ENCODE peak calls at places on chromosomes 2 and 18, in nine cellular contexts. One of them, this sample, is unnamed.

GRCh38 chr2:168751104-168751768 is 51.2 kb upstream of the NOSTRIN start:
- DNase-seq in substantia nigra: no peak
- DNase-seq in activated T-cell treated with anti-CD3 and anti-CD28 coated beads, Interleukin-2, amount 50 U/mL, for 24 hours: no peak
- DNase-seq in activated naive CD8-positive, alpha-beta T cell treated with anti-CD3 and anti-CD28 coated beads for 36 hours: peak; percentile 18
- DNase-seq in NB4: no peak
- DNase-seq in EL: no peak
- DNase-seq in fibroblast of the conjunctiva: no peak
- DNase-seq in esophagus muscularis mucosa: no peak
- DNase-seq in glutamatergic neuron: no peak
- DNase-seq in this sample: no peak

GRCh38 chr2:83142934-83143333 is 1316.1 kb downstream of the SUCLG1 start:
- DNase-seq in esophagus muscularis mucosa: no peak
- DNase-seq in activated T-cell treated with anti-CD3 and anti-CD28 coated beads, Interleukin-2, amount 50 U/mL, for 24 hours: no peak
- DNase-seq in glutamatergic neuron: no peak
- DNase-seq in activated naive CD8-positive, alpha-beta T cell treated with anti-CD3 and anti-CD28 coated beads for 36 hours: no peak
- DNase-seq in fibroblast of the conjunctiva: no peak
- DNase-seq in NB4: no peak
- DNase-seq in substantia nigra: no peak
- DNase-seq in EL: no peak
- DNase-seq in this sample: no peak

GRCh38 chr2:160836755-160837154 is 323.5 kb upstream of the TANK start:
- DNase-seq in NB4: no peak
- DNase-seq in EL: peak; percentile 95
- DNase-seq in substantia nigra: no peak
- DNase-seq in activated naive CD8-positive, alpha-beta T cell treated with anti-CD3 and anti-CD28 coated beads for 36 hours: no peak
- DNase-seq in esophagus muscularis mucosa: no peak
- DNase-seq in glutamatergic neuron: no peak
- DNase-seq in fibroblast of the conjunctiva: peak; percentile 76
- DNase-seq in activated T-cell treated with anti-CD3 and anti-CD28 coated beads, Interleukin-2, amount 50 U/mL, for 24 hours: no peak
- DNase-seq in this sample: no peak

GRCh38 chr2:142582317-142582716 is 295.1 kb upstream of the KYNU start:
- DNase-seq in activated naive CD8-positive, alpha-beta T cell treated with anti-CD3 and anti-CD28 coated beads for 36 hours: no peak
- DNase-seq in activated T-cell treated with anti-CD3 and anti-CD28 coated beads, Interleukin-2, amount 50 U/mL, for 24 hours: no peak
- DNase-seq in esophagus muscularis mucosa: no peak
- DNase-seq in EL: no peak
- DNase-seq in NB4: peak; percentile 10
- DNase-seq in substantia nigra: no peak
- DNase-seq in glutamatergic neuron: no peak
- DNase-seq in fibroblast of the conjunctiva: no peak
- DNase-seq in this sample: no peak

GRCh38 chr2:233353769-233354499 is at the start of gene DGKD:
- DNase-seq in fibroblast of the conjunctiva: no peak
- DNase-seq in activated T-cell treated with anti-CD3 and anti-CD28 coated beads, Interleukin-2, amount 50 U/mL, for 24 hours: peak; percentile 86
- DNase-seq in activated naive CD8-positive, alpha-beta T cell treated with anti-CD3 and anti-CD28 coated beads for 36 hours: peak; percentile 79
- DNase-seq in glutamatergic neuron: peak; percentile 74
- DNase-seq in substantia nigra: peak; percentile 54
- DNase-seq in esophagus muscularis mucosa: no peak
- DNase-seq in NB4: peak; percentile 69
- DNase-seq in EL: peak; percentile 40
- DNase-seq in this sample: peak; percentile 83

GRCh38 chr2:44804406-44805235 is 136.9 kb upstream of the SIX3 start:
- DNase-seq in activated naive CD8-positive, alpha-beta T cell treated with anti-CD3 and anti-CD28 coated beads for 36 hours: no peak
- DNase-seq in substantia nigra: no peak
- DNase-seq in NB4: peak; percentile 12
- DNase-seq in activated T-cell treated with anti-CD3 and anti-CD28 coated beads, Interleukin-2, amount 50 U/mL, for 24 hours: no peak
- DNase-seq in glutamatergic neuron: no peak
- DNase-seq in esophagus muscularis mucosa: no peak
- DNase-seq in EL: no peak
- DNase-seq in fibroblast of the conjunctiva: no peak
- DNase-seq in this sample: no peak

GRCh38 chr2:128446866-128447537 is 128.3 kb upstream of the HS6ST1 start:
- DNase-seq in activated naive CD8-positive, alpha-beta T cell treated with anti-CD3 and anti-CD28 coated beads for 36 hours: no peak
- DNase-seq in glutamatergic neuron: peak; percentile 65
- DNase-seq in activated T-cell treated with anti-CD3 and anti-CD28 coated beads, Interleukin-2, amount 50 U/mL, for 24 hours: no peak
- DNase-seq in substantia nigra: no peak
- DNase-seq in esophagus muscularis mucosa: peak; percentile 84
- DNase-seq in EL: no peak
- DNase-seq in fibroblast of the conjunctiva: no peak
- DNase-seq in NB4: no peak
- DNase-seq in this sample: no peak

GRCh38 chr2:69549421-69549820 is 94.1 kb downstream of the AAK1 start:
- DNase-seq in substantia nigra: no peak
- DNase-seq in activated naive CD8-positive, alpha-beta T cell treated with anti-CD3 and anti-CD28 coated beads for 36 hours: no peak
- DNase-seq in NB4: no peak
- DNase-seq in glutamatergic neuron: no peak
- DNase-seq in esophagus muscularis mucosa: no peak
- DNase-seq in fibroblast of the conjunctiva: no peak
- DNase-seq in activated T-cell treated with anti-CD3 and anti-CD28 coated beads, Interleukin-2, amount 50 U/mL, for 24 hours: no peak
- DNase-seq in EL: peak; percentile 75
- DNase-seq in this sample: no peak

GRCh38 chr2:241199897-241200821 is 11.7 kb downstream of the ANO7 start:
- DNase-seq in fibroblast of the conjunctiva: no peak
- DNase-seq in activated naive CD8-positive, alpha-beta T cell treated with anti-CD3 and anti-CD28 coated beads for 36 hours: no peak
- DNase-seq in substantia nigra: no peak
- DNase-seq in NB4: peak; percentile 53
- DNase-seq in EL: no peak
- DNase-seq in activated T-cell treated with anti-CD3 and anti-CD28 coated beads, Interleukin-2, amount 50 U/mL, for 24 hours: no peak
- DNase-seq in glutamatergic neuron: no peak
- DNase-seq in esophagus muscularis mucosa: no peak
- DNase-seq in this sample: no peak

GRCh38 chr2:238914648-238915015 is 66.7 kb downstream of the TWIST2 start:
- DNase-seq in substantia nigra: no peak
- DNase-seq in fibroblast of the conjunctiva: no peak
- DNase-seq in activated T-cell treated with anti-CD3 and anti-CD28 coated beads, Interleukin-2, amount 50 U/mL, for 24 hours: no peak
- DNase-seq in glutamatergic neuron: no peak
- DNase-seq in EL: peak; percentile 89
- DNase-seq in esophagus muscularis mucosa: no peak
- DNase-seq in activated naive CD8-positive, alpha-beta T cell treated with anti-CD3 and anti-CD28 coated beads for 36 hours: no peak
- DNase-seq in NB4: no peak
- DNase-seq in this sample: no peak

GRCh38 chr2:59935005-59935404 is 618.4 kb downstream of the BCL11A start:
- DNase-seq in substantia nigra: no peak
- DNase-seq in EL: no peak
- DNase-seq in activated naive CD8-positive, alpha-beta T cell treated with anti-CD3 and anti-CD28 coated beads for 36 hours: no peak
- DNase-seq in activated T-cell treated with anti-CD3 and anti-CD28 coated beads, Interleukin-2, amount 50 U/mL, for 24 hours: no peak
- DNase-seq in NB4: peak; percentile 5
- DNase-seq in esophagus muscularis mucosa: peak; percentile 42
- DNase-seq in glutamatergic neuron: no peak
- DNase-seq in fibroblast of the conjunctiva: no peak
- DNase-seq in this sample: no peak

GRCh38 chr2:189096769-189097447 is 82.7 kb downstream of the COL5A2 start:
- DNase-seq in activated T-cell treated with anti-CD3 and anti-CD28 coated beads, Interleukin-2, amount 50 U/mL, for 24 hours: no peak
- DNase-seq in NB4: no peak
- DNase-seq in EL: peak; percentile 92
- DNase-seq in activated naive CD8-positive, alpha-beta T cell treated with anti-CD3 and anti-CD28 coated beads for 36 hours: no peak
- DNase-seq in substantia nigra: no peak
- DNase-seq in fibroblast of the conjunctiva: peak; percentile 43
- DNase-seq in esophagus muscularis mucosa: no peak
- DNase-seq in glutamatergic neuron: no peak
- DNase-seq in this sample: no peak

GRCh38 chr2:240902615-240903041 is 3.5 kb upstream of the CROCC2 start:
- DNase-seq in fibroblast of the conjunctiva: no peak
- DNase-seq in EL: no peak
- DNase-seq in activated naive CD8-positive, alpha-beta T cell treated with anti-CD3 and anti-CD28 coated beads for 36 hours: no peak
- DNase-seq in esophagus muscularis mucosa: no peak
- DNase-seq in substantia nigra: no peak
- DNase-seq in NB4: no peak
- DNase-seq in activated T-cell treated with anti-CD3 and anti-CD28 coated beads, Interleukin-2, amount 50 U/mL, for 24 hours: no peak
- DNase-seq in glutamatergic neuron: peak; percentile 12
- DNase-seq in this sample: no peak

GRCh38 chr2:233477548-233478433 is 88.8 kb downstream of the USP40 start:
- DNase-seq in activated naive CD8-positive, alpha-beta T cell treated with anti-CD3 and anti-CD28 coated beads for 36 hours: no peak
- DNase-seq in NB4: no peak
- DNase-seq in esophagus muscularis mucosa: peak; percentile 62
- DNase-seq in fibroblast of the conjunctiva: no peak
- DNase-seq in substantia nigra: no peak
- DNase-seq in EL: no peak
- DNase-seq in glutamatergic neuron: no peak
- DNase-seq in activated T-cell treated with anti-CD3 and anti-CD28 coated beads, Interleukin-2, amount 50 U/mL, for 24 hours: no peak
- DNase-seq in this sample: no peak

GRCh38 chr2:11248-11941 is 34.9 kb downstream of the FAM110C start:
- DNase-seq in EL: no peak
- DNase-seq in fibroblast of the conjunctiva: peak; percentile 4
- DNase-seq in NB4: peak; percentile 57
- DNase-seq in activated naive CD8-positive, alpha-beta T cell treated with anti-CD3 and anti-CD28 coated beads for 36 hours: peak; percentile 69
- DNase-seq in esophagus muscularis mucosa: no peak
- DNase-seq in substantia nigra: no peak
- DNase-seq in glutamatergic neuron: peak; percentile 89
- DNase-seq in activated T-cell treated with anti-CD3 and anti-CD28 coated beads, Interleukin-2, amount 50 U/mL, for 24 hours: peak; percentile 77
- DNase-seq in this sample: no peak

GRCh38 chr2:100413586-100413985 is 3.9 kb downstream of the CHST10 start:
- DNase-seq in NB4: no peak
- DNase-seq in fibroblast of the conjunctiva: no peak
- DNase-seq in glutamatergic neuron: no peak
- DNase-seq in EL: no peak
- DNase-seq in activated naive CD8-positive, alpha-beta T cell treated with anti-CD3 and anti-CD28 coated beads for 36 hours: no peak
- DNase-seq in activated T-cell treated with anti-CD3 and anti-CD28 coated beads, Interleukin-2, amount 50 U/mL, for 24 hours: no peak
- DNase-seq in esophagus muscularis mucosa: peak; percentile 31
- DNase-seq in substantia nigra: no peak
- DNase-seq in this sample: peak; percentile 17

GRCh38 chr18:22507055-22507454 is 89.3 kb upstream of the CTAGE1 start:
- DNase-seq in substantia nigra: no peak
- DNase-seq in EL: no peak
- DNase-seq in fibroblast of the conjunctiva: no peak
- DNase-seq in activated T-cell treated with anti-CD3 and anti-CD28 coated beads, Interleukin-2, amount 50 U/mL, for 24 hours: no peak
- DNase-seq in esophagus muscularis mucosa: no peak
- DNase-seq in activated naive CD8-positive, alpha-beta T cell treated with anti-CD3 and anti-CD28 coated beads for 36 hours: no peak
- DNase-seq in NB4: no peak
- DNase-seq in glutamatergic neuron: no peak
- DNase-seq in this sample: no peak

GRCh38 chr2:19028617-19029016 is 329.8 kb downstream of the OSR1 start:
- DNase-seq in activated T-cell treated with anti-CD3 and anti-CD28 coated beads, Interleukin-2, amount 50 U/mL, for 24 hours: no peak
- DNase-seq in activated naive CD8-positive, alpha-beta T cell treated with anti-CD3 and anti-CD28 coated beads for 36 hours: no peak
- DNase-seq in glutamatergic neuron: no peak
- DNase-seq in NB4: no peak
- DNase-seq in substantia nigra: no peak
- DNase-seq in fibroblast of the conjunctiva: no peak
- DNase-seq in esophagus muscularis mucosa: no peak
- DNase-seq in EL: no peak
- DNase-seq in this sample: no peak

GRCh38 chr2:109702250-109702985 is 88.3 kb downstream of the SOWAHC start:
- DNase-seq in activated T-cell treated with anti-CD3 and anti-CD28 coated beads, Interleukin-2, amount 50 U/mL, for 24 hours: no peak
- DNase-seq in EL: peak; percentile 82
- DNase-seq in NB4: no peak
- DNase-seq in substantia nigra: no peak
- DNase-seq in glutamatergic neuron: no peak
- DNase-seq in fibroblast of the conjunctiva: no peak
- DNase-seq in activated naive CD8-positive, alpha-beta T cell treated with anti-CD3 and anti-CD28 coated beads for 36 hours: no peak
- DNase-seq in esophagus muscularis mucosa: no peak
- DNase-seq in this sample: no peak

GRCh38 chr2:60215295-60215990 is 338.0 kb downstream of the BCL11A start:
- DNase-seq in EL: no peak
- DNase-seq in activated naive CD8-positive, alpha-beta T cell treated with anti-CD3 and anti-CD28 coated beads for 36 hours: no peak
- DNase-seq in fibroblast of the conjunctiva: no peak
- DNase-seq in glutamatergic neuron: peak; percentile 37
- DNase-seq in substantia nigra: no peak
- DNase-seq in activated T-cell treated with anti-CD3 and anti-CD28 coated beads, Interleukin-2, amount 50 U/mL, for 24 hours: no peak
- DNase-seq in NB4: no peak
- DNase-seq in esophagus muscularis mucosa: no peak
- DNase-seq in this sample: no peak

GRCh38 chr18:66523219-66523991 is 80.5 kb downstream of the CDH19 start:
- DNase-seq in fibroblast of the conjunctiva: no peak
- DNase-seq in EL: no peak
- DNase-seq in activated naive CD8-positive, alpha-beta T cell treated with anti-CD3 and anti-CD28 coated beads for 36 hours: no peak
- DNase-seq in activated T-cell treated with anti-CD3 and anti-CD28 coated beads, Interleukin-2, amount 50 U/mL, for 24 hours: no peak
- DNase-seq in substantia nigra: no peak
- DNase-seq in glutamatergic neuron: no peak
- DNase-seq in esophagus muscularis mucosa: no peak
- DNase-seq in NB4: no peak
- DNase-seq in this sample: no peak

GRCh38 chr2:71933467-71934319 is 214.0 kb downstream of the CYP26B1 start:
- DNase-seq in activated naive CD8-positive, alpha-beta T cell treated with anti-CD3 and anti-CD28 coated beads for 36 hours: no peak
- DNase-seq in glutamatergic neuron: no peak
- DNase-seq in EL: peak; percentile 53
- DNase-seq in substantia nigra: no peak
- DNase-seq in activated T-cell treated with anti-CD3 and anti-CD28 coated beads, Interleukin-2, amount 50 U/mL, for 24 hours: no peak
- DNase-seq in esophagus muscularis mucosa: peak; percentile 89
- DNase-seq in NB4: peak; percentile 71
- DNase-seq in fibroblast of the conjunctiva: no peak
- DNase-seq in this sample: no peak

GRCh38 chr2:168773719-168774521 is 28.5 kb upstream of the NOSTRIN start:
- DNase-seq in activated T-cell treated with anti-CD3 and anti-CD28 coated beads, Interleukin-2, amount 50 U/mL, for 24 hours: no peak
- DNase-seq in EL: peak; percentile 66
- DNase-seq in fibroblast of the conjunctiva: peak; percentile 44
- DNase-seq in activated naive CD8-positive, alpha-beta T cell treated with anti-CD3 and anti-CD28 coated beads for 36 hours: peak; percentile 30
- DNase-seq in esophagus muscularis mucosa: no peak
- DNase-seq in substantia nigra: peak; percentile 6
- DNase-seq in glutamatergic neuron: peak; percentile 71
- DNase-seq in NB4: peak; percentile 64
- DNase-seq in this sample: no peak

GRCh38 chr18:69854455-69854854 is 93.2 kb downstream of the CD226 start:
- DNase-seq in EL: no peak
- DNase-seq in glutamatergic neuron: no peak
- DNase-seq in esophagus muscularis mucosa: no peak
- DNase-seq in fibroblast of the conjunctiva: no peak
- DNase-seq in NB4: no peak
- DNase-seq in activated T-cell treated with anti-CD3 and anti-CD28 coated beads, Interleukin-2, amount 50 U/mL, for 24 hours: no peak
- DNase-seq in activated naive CD8-positive, alpha-beta T cell treated with anti-CD3 and anti-CD28 coated beads for 36 hours: no peak
- DNase-seq in substantia nigra: no peak
- DNase-seq in this sample: no peak

GRCh38 chr2:64654993-64655666 is 1.4 kb upstream of the SERTAD2 start:
- DNase-seq in activated naive CD8-positive, alpha-beta T cell treated with anti-CD3 and anti-CD28 coated beads for 36 hours: peak; percentile 52
- DNase-seq in EL: peak; percentile 45
- DNase-seq in NB4: peak; percentile 65
- DNase-seq in fibroblast of the conjunctiva: no peak
- DNase-seq in glutamatergic neuron: no peak
- DNase-seq in esophagus muscularis mucosa: no peak
- DNase-seq in activated T-cell treated with anti-CD3 and anti-CD28 coated beads, Interleukin-2, amount 50 U/mL, for 24 hours: no peak
- DNase-seq in substantia nigra: no peak
- DNase-seq in this sample: no peak

GRCh38 chr2:119431976-119432881 is 575 bp downstream of the TMEM37 start:
- DNase-seq in fibroblast of the conjunctiva: no peak
- DNase-seq in EL: peak; percentile 70
- DNase-seq in NB4: peak; percentile 86
- DNase-seq in glutamatergic neuron: no peak
- DNase-seq in esophagus muscularis mucosa: no peak
- DNase-seq in activated naive CD8-positive, alpha-beta T cell treated with anti-CD3 and anti-CD28 coated beads for 36 hours: no peak
- DNase-seq in activated T-cell treated with anti-CD3 and anti-CD28 coated beads, Interleukin-2, amount 50 U/mL, for 24 hours: no peak
- DNase-seq in substantia nigra: no peak
- DNase-seq in this sample: no peak

GRCh38 chr2:99809259-99809900 is 319.6 kb upstream of the REV1 start:
- DNase-seq in NB4: no peak
- DNase-seq in fibroblast of the conjunctiva: no peak
- DNase-seq in esophagus muscularis mucosa: no peak
- DNase-seq in glutamatergic neuron: no peak
- DNase-seq in substantia nigra: no peak
- DNase-seq in activated T-cell treated with anti-CD3 and anti-CD28 coated beads, Interleukin-2, amount 50 U/mL, for 24 hours: no peak
- DNase-seq in EL: no peak
- DNase-seq in activated naive CD8-positive, alpha-beta T cell treated with anti-CD3 and anti-CD28 coated beads for 36 hours: no peak
- DNase-seq in this sample: no peak

GRCh38 chr2:104845552-104845931 is 8.4 kb upstream of the POU3F3 start:
- DNase-seq in activated T-cell treated with anti-CD3 and anti-CD28 coated beads, Interleukin-2, amount 50 U/mL, for 24 hours: no peak
- DNase-seq in esophagus muscularis mucosa: no peak
- DNase-seq in EL: no peak
- DNase-seq in activated naive CD8-positive, alpha-beta T cell treated with anti-CD3 and anti-CD28 coated beads for 36 hours: no peak
- DNase-seq in fibroblast of the conjunctiva: no peak
- DNase-seq in substantia nigra: no peak
- DNase-seq in NB4: no peak
- DNase-seq in glutamatergic neuron: no peak
- DNase-seq in this sample: no peak

GRCh38 chr2:10717630-10718029 is 3.8 kb upstream of the ATP6V1C2 start:
- DNase-seq in activated T-cell treated with anti-CD3 and anti-CD28 coated beads, Interleukin-2, amount 50 U/mL, for 24 hours: no peak
- DNase-seq in fibroblast of the conjunctiva: peak; percentile 21
- DNase-seq in esophagus muscularis mucosa: no peak
- DNase-seq in NB4: no peak
- DNase-seq in substantia nigra: no peak
- DNase-seq in glutamatergic neuron: no peak
- DNase-seq in EL: peak; percentile 76
- DNase-seq in activated naive CD8-positive, alpha-beta T cell treated with anti-CD3 and anti-CD28 coated beads for 36 hours: no peak
- DNase-seq in this sample: no peak

GRCh38 chr2:198036029-198036879 is 231.9 kb downstream of the PLCL1 start:
- DNase-seq in substantia nigra: no peak
- DNase-seq in glutamatergic neuron: no peak
- DNase-seq in activated naive CD8-positive, alpha-beta T cell treated with anti-CD3 and anti-CD28 coated beads for 36 hours: no peak
- DNase-seq in EL: no peak
- DNase-seq in activated T-cell treated with anti-CD3 and anti-CD28 coated beads, Interleukin-2, amount 50 U/mL, for 24 hours: no peak
- DNase-seq in fibroblast of the conjunctiva: no peak
- DNase-seq in NB4: no peak
- DNase-seq in esophagus muscularis mucosa: no peak
- DNase-seq in this sample: no peak

GRCh38 chr2:18701546-18701945 is 112.2 kb upstream of the NT5C1B start:
- DNase-seq in NB4: no peak
- DNase-seq in fibroblast of the conjunctiva: no peak
- DNase-seq in EL: no peak
- DNase-seq in activated naive CD8-positive, alpha-beta T cell treated with anti-CD3 and anti-CD28 coated beads for 36 hours: no peak
- DNase-seq in glutamatergic neuron: no peak
- DNase-seq in activated T-cell treated with anti-CD3 and anti-CD28 coated beads, Interleukin-2, amount 50 U/mL, for 24 hours: no peak
- DNase-seq in substantia nigra: no peak
- DNase-seq in esophagus muscularis mucosa: no peak
- DNase-seq in this sample: no peak